ENCODE peak calls at places on chromosomes 5 and 9, in ten cellular contexts. One of them, this sample, is unnamed.

GRCh38 chr9:114888599-114888998 is 41.8 kb downstream of the TNFSF8 start:
- DNase-seq in left lung: no peak
- DNase-seq in AG08396: no peak
- DNase-seq in fibroblast of gingiva: no peak
- DNase-seq in left kidney: peak
- DNase-seq in GM20000: no peak
- DNase-seq in T-helper 2 cell: no peak
- DNase-seq in T-helper 17 cell: no peak
- DNase-seq in HFF-Myc: no peak
- DNase-seq in NCI-H1092 treated with DMSO at 0.1 percent for 48 hours: no peak
- DNase-seq in this sample: peak

GRCh38 chr9:138049085-138049778 is 171.7 kb downstream of the CACNA1B start:
- DNase-seq in AG08396: no peak
- DNase-seq in NCI-H1092 treated with DMSO at 0.1 percent for 48 hours: no peak
- DNase-seq in fibroblast of gingiva: no peak
- DNase-seq in T-helper 2 cell: no peak
- DNase-seq in left kidney: no peak
- DNase-seq in GM20000: no peak
- DNase-seq in T-helper 17 cell: no peak
- DNase-seq in left lung: no peak
- DNase-seq in HFF-Myc: no peak
- DNase-seq in this sample: no peak

GRCh38 chr5:110048508-110048907 is 358.8 kb downstream of the MAN2A1 start:
- DNase-seq in GM20000: no peak
- DNase-seq in fibroblast of gingiva: no peak
- DNase-seq in NCI-H1092 treated with DMSO at 0.1 percent for 48 hours: no peak
- DNase-seq in T-helper 17 cell: no peak
- DNase-seq in left kidney: peak
- DNase-seq in HFF-Myc: no peak
- DNase-seq in left lung: no peak
- DNase-seq in T-helper 2 cell: no peak
- DNase-seq in AG08396: no peak
- DNase-seq in this sample: no peak

GRCh38 chr9:114380988-114381387 is 6.8 kb downstream of the AKNA start:
- DNase-seq in AG08396: no peak
- DNase-seq in HFF-Myc: no peak
- DNase-seq in T-helper 17 cell: no peak
- DNase-seq in T-helper 2 cell: no peak
- DNase-seq in left lung: no peak
- DNase-seq in GM20000: no peak
- DNase-seq in left kidney: no peak
- DNase-seq in fibroblast of gingiva: no peak
- DNase-seq in NCI-H1092 treated with DMSO at 0.1 percent for 48 hours: no peak
- DNase-seq in this sample: no peak

GRCh38 chr5:167565555-167565954 is 725.9 kb upstream of the WWC1 start:
- DNase-seq in GM20000: no peak
- DNase-seq in T-helper 17 cell: no peak
- DNase-seq in fibroblast of gingiva: no peak
- DNase-seq in left lung: no peak
- DNase-seq in HFF-Myc: no peak
- DNase-seq in NCI-H1092 treated with DMSO at 0.1 percent for 48 hours: peak
- DNase-seq in AG08396: peak
- DNase-seq in T-helper 2 cell: no peak
- DNase-seq in left kidney: peak
- DNase-seq in this sample: no peak

GRCh38 chr9:110049699-110050450 is 158.1 kb downstream of the C9orf152 start:
- DNase-seq in T-helper 2 cell: no peak
- DNase-seq in GM20000: no peak
- DNase-seq in HFF-Myc: no peak
- DNase-seq in left kidney: peak
- DNase-seq in T-helper 17 cell: no peak
- DNase-seq in AG08396: peak
- DNase-seq in left lung: peak
- DNase-seq in NCI-H1092 treated with DMSO at 0.1 percent for 48 hours: peak
- DNase-seq in fibroblast of gingiva: no peak
- DNase-seq in this sample: no peak

GRCh38 chr5:180331647-180331950 is 21.5 kb downstream of the GFPT2 start:
- DNase-seq in AG08396: no peak
- DNase-seq in HFF-Myc: no peak
- DNase-seq in fibroblast of gingiva: no peak
- DNase-seq in NCI-H1092 treated with DMSO at 0.1 percent for 48 hours: no peak
- DNase-seq in left lung: no peak
- DNase-seq in T-helper 2 cell: no peak
- DNase-seq in GM20000: no peak
- DNase-seq in T-helper 17 cell: no peak
- DNase-seq in left kidney: no peak
- DNase-seq in this sample: no peak

GRCh38 chr9:71349218-71349617 is 227.8 kb upstream of the TRPM3 start:
- DNase-seq in GM20000: no peak
- DNase-seq in HFF-Myc: no peak
- DNase-seq in left lung: no peak
- DNase-seq in T-helper 17 cell: no peak
- DNase-seq in AG08396: no peak
- DNase-seq in fibroblast of gingiva: no peak
- DNase-seq in T-helper 2 cell: no peak
- DNase-seq in left kidney: no peak
- DNase-seq in NCI-H1092 treated with DMSO at 0.1 percent for 48 hours: no peak
- DNase-seq in this sample: no peak

This sample was measured in naive thymus-derived CD8-positive, alpha-beta T cell.